ENCODE peak calls at places on chromosomes 1 and 21, in seven cellular contexts. K is mesenchymal stem cell, O is neuronal stem cell, W is IMR-90, R is H9, H is H1, U is trophoblast cell. E is an unnamed sample.

GRCh38 chr1:81846630-81847029 is 45.9 kb downstream of the ADGRL2 start:
- DNase-seq in K (no peak), O (no peak), W (no peak), R (no peak), H (no peak), U (no peak), E (no peak)

GRCh38 chr1:230702934-230703678 is 10.8 kb downstream of the AGT start:
- DNase-seq in K (no peak), O (no peak), W (no peak), R (no peak), H (no peak), U (no peak), E (no peak)

GRCh38 chr21:41610042-41610839 is 102.3 kb upstream of the TMPRSS2 start:
- DNase-seq in K (peak), O (no peak), W (peak), R (peak), H (peak), U (peak), E (peak)

GRCh38 chr1:184524248-184524647 is 137.4 kb downstream of the C1orf21 start:
- DNase-seq in K (no peak), O (no peak), W (peak), R (no peak), H (no peak), U (no peak), E (no peak)

GRCh38 chr1:37240897-37241296 is 206.6 kb upstream of the GRIK3 start:
- DNase-seq in K (no peak), O (no peak), W (no peak), R (no peak), H (no peak), U (no peak), E (peak)

GRCh38 chr1:66729130-66729922 is 22.9 kb upstream of the DYNLT5 start:
- DNase-seq in K (no peak), O (no peak), W (no peak), R (no peak), H (no peak), U (no peak), E (no peak)

GRCh38 chr1:70353641-70354331 is 736 bp downstream of the ANKRD13C start:
- DNase-seq in K (peak), O (no peak), W (peak), R (no peak), H (no peak), U (peak), E (peak)

GRCh38 chr1:32761253-32761877 is 55.8 kb downstream of the YARS1 start:
- DNase-seq in K (peak), O (no peak), W (peak), R (peak), H (peak), U (peak), E (peak)

GRCh38 chr21:37292041-37292440 is 24.9 kb upstream of the VPS26C start:
- DNase-seq in K (no peak), O (no peak), W (no peak), R (no peak), H (no peak), U (no peak), E (no peak)

GRCh38 chr21:31191553-31191952 is 152.5 kb downstream of the TIAM1 start:
- DNase-seq in K (no peak), O (no peak), W (peak), R (no peak), H (no peak), U (no peak), E (no peak)

GRCh38 chr1:164764333-164764732 is 205.3 kb downstream of the PBX1 start:
- DNase-seq in K (peak), O (no peak), W (peak), R (no peak), H (no peak), U (no peak), E (no peak)

GRCh38 chr1:23625929-23626535 is 65.6 kb upstream of the RPL11 start:
- DNase-seq in K (no peak), O (no peak), W (no peak), R (no peak), H (no peak), U (no peak), E (no peak)

GRCh38 chr21:39863111-39863510 is 4.1 kb upstream of the PCP4 start:
- DNase-seq in K (no peak), O (no peak), W (no peak), R (no peak), H (no peak), U (no peak), E (no peak)

GRCh38 chr1:214518387-214518786 is 33.0 kb downstream of the PTPN14 start:
- DNase-seq in K (no peak), O (no peak), W (peak), R (no peak), H (no peak), U (no peak), E (no peak)

GRCh38 chr1:30381671-30382365 is 341.6 kb downstream of the MATN1 start:
- DNase-seq in K (no peak), O (no peak), W (no peak), R (no peak), H (no peak), U (no peak), E (no peak)

GRCh38 chr21:42063206-42063577 is 7.9 kb upstream of the UMODL1 start:
- DNase-seq in K (no peak), O (no peak), W (no peak), R (no peak), H (no peak), U (no peak), E (no peak)

GRCh38 chr1:219563568-219563967 is 49.3 kb downstream of the ZC3H11B start:
- DNase-seq in K (no peak), O (no peak), W (no peak), R (no peak), H (no peak), U (no peak), E (no peak)

GRCh38 chr1:92030701-92031107 is 919 bp downstream of the EPHX4 start:
- DNase-seq in K (peak), O (no peak), W (peak), R (no peak), H (no peak), U (peak), E (peak)

GRCh38 chr1:8662380-8663072 is 154.9 kb downstream of the RERE start:
- DNase-seq in K (no peak), O (no peak), W (no peak), R (no peak), H (no peak), U (no peak), E (no peak)

GRCh38 chr1:14781811-14782210 is 183.3 kb downstream of the KAZN start:
- DNase-seq in K (no peak), O (no peak), W (no peak), R (no peak), H (no peak), U (no peak), E (no peak)

GRCh38 chr1:15525043-15525958 is 1.3 kb upstream of the CASP9 start:
- DNase-seq in K (no peak), O (peak), W (no peak), R (no peak), H (no peak), U (no peak), E (peak)

GRCh38 chr1:85201340-85202091 is 700 bp upstream of the SYDE2 start:
- DNase-seq in K (peak), O (peak), W (peak), R (peak), H (peak), U (peak), E (peak)

GRCh38 chr1:154536570-154536969 is 21.9 kb downstream of the UBE2Q1 start:
- DNase-seq in K (no peak), O (no peak), W (no peak), R (no peak), H (no peak), U (no peak), E (no peak)

GRCh38 chr1:154541231-154541630 is 17.2 kb downstream of the UBE2Q1 start:
- DNase-seq in K (no peak), O (no peak), W (no peak), R (no peak), H (no peak), U (no peak), E (no peak)

GRCh38 chr1:154534263-154534844 is 24.1 kb downstream of the UBE2Q1 start:
- DNase-seq in K (no peak), O (no peak), W (peak), R (peak), H (peak), U (peak), E (peak)

GRCh38 chr1:154539486-154540483 is 18.7 kb downstream of the UBE2Q1 start:
- DNase-seq in K (no peak), O (no peak), W (no peak), R (no peak), H (no peak), U (no peak), E (no peak)
- H4K8ac ChIP-seq in K (no peak), O (no peak), W (no peak), R (no peak), H (no peak), U (no peak), E (no peak)

GRCh38 chr1:223437151-223437550 is 43.9 kb downstream of the CCDC185 start:
- DNase-seq in K (no peak), O (no peak), W (no peak), R (no peak), H (no peak), U (no peak), E (no peak)
- H3K27ac ChIP-seq in K (no peak), O (no peak), W (no peak), R (no peak), H (no peak), U (no peak), E (no peak)

DNA sequence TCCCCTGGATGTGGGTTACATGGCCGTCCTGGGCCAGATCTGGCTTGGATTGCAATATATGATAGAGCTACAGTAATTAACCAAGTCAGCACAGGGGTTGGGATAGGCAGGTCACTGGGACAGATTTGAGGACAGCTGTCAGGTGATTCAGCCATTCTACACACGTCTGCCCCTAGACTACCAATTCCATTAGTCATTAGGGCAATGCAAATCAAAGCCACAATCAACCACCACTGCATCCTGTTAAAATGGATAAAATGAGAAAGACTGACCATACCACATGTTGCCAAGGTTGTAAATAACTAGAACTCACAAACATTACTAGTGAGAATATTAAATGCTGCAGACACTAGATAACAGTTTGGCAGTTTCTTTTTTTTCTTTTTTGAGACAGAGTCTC is 16.0 kb downstream of the C21orf58 start:
- DNase-seq in K (peak), O (no peak), W (peak), R (no peak), H (no peak), U (peak), E (no peak)
- H3K4ac ChIP-seq in K (no peak), O (no peak), W (no peak), R (no peak), H (no peak), U (no peak), E (no peak)

GRCh38 chr1:116453906-116454305 is 80.9 kb downstream of the ATP1A1 start:
- DNase-seq in K (no peak), O (no peak), W (no peak), R (no peak), H (no peak), U (peak), E (peak)
- H4K8ac ChIP-seq in K (no peak), O (no peak), W (no peak), R (no peak), H (peak), U (peak), E (no peak)

DNA sequence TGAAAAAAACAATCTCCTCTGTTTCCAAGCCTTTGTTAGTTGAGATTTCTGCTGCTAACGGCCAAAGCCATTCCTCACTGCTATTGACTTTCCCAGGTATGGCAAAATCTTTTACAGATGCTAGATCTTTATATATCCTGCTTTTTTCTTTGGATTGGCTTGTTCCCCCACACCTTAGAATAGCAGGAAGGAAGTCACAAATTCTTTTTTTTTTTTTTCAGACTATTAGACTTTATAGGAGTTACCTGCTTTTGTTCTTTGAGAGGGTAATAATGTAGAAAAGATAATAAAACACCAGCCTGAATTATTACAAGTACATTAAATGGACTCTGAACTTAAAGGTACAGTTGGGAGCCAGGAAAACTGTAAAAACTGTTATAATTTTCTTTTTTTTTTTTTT is 24.2 kb downstream of the SYF2 start:
- DNase-seq in K (no peak), O (no peak), W (no peak), R (no peak), H (no peak), U (no peak), E (no peak)
- H3K27ac ChIP-seq in K (no peak), O (no peak), W (no peak), R (no peak), H (no peak), U (no peak), E (no peak)

DNA sequence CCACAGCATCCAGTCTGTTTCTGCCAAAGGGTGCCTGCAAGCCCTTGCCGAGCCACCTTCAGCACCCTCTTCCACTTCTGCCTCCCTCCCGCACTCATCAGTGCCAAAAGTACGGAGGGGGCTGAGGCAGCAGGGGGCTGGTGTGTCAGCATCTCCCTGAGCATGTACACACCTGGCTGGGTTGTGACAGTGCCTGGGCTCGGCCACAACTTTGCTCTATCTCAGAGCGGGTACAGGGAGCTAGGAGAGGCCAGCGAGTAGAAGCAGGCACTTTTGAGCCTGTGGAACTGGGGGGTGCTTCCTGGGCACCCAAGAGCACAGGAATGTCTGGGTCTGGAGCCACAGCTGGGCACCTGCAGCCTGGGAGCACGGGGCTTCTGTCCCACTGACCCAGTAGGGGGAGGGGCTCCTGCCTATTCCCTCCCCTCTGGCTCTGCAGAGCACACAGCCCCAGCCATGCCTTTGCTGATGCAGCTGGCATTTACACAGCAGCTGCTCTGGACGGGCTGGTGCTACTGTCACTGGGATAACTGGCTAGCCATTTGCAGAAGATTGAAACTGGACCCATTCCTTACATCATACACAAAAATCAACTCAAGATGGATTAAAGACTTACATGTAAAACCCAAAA is 319.8 kb upstream of the RRP15 start:
- DNase-seq in K (no peak), O (no peak), W (no peak), R (no peak), H (no peak), U (no peak), E (no peak)
- H3K4ac ChIP-seq in K (no peak), O (no peak), W (no peak), R (no peak), H (no peak), U (no peak), E (no peak)

GRCh38 chr21:44057055-44057454 is 44.9 kb downstream of the TRAPPC10 start:
- DNase-seq in K (no peak), O (no peak), W (no peak), R (no peak), H (no peak), U (no peak), E (no peak)

GRCh38 chr21:44058652-44058964 is 46.5 kb downstream of the TRAPPC10 start:
- DNase-seq in K (no peak), O (no peak), W (no peak), R (no peak), H (no peak), U (no peak), E (no peak)

GRCh38 chr21:44057960-44058651 is 46.0 kb downstream of the TRAPPC10 start:
- DNase-seq in K (no peak), O (no peak), W (peak), R (no peak), H (no peak), U (no peak), E (no peak)

GRCh38 chr21:44058981-44059380 is 46.9 kb downstream of the TRAPPC10 start:
- DNase-seq in K (no peak), O (no peak), W (no peak), R (no peak), H (no peak), U (no peak), E (no peak)

GRCh38 chr21:44059710-44060109 is 47.5 kb upstream of the PWP2 start:
- DNase-seq in K (no peak), O (no peak), W (no peak), R (no peak), H (no peak), U (no peak), E (no peak)
- H4K8ac ChIP-seq in K (no peak), O (no peak), W (no peak), R (no peak), H (no peak), U (no peak), E (no peak)

E was measured in mesendoderm.